ENCODE peak calls at places on chromosomes 1 and 21, in four cellular contexts. One of them, this sample, is unnamed.

GRCh38 chr1:225651872-225652725 is 824 bp downstream of the ENAH start:
- DNase-seq in HCT116: no peak
- DNase-seq in GM23248: peak; percentile 55
- DNase-seq in PC-3: peak; percentile 31
- DNase-seq in this sample: peak; percentile 13

GRCh38 chr1:8903908-8904650 is 25.6 kb upstream of the ENO1 start:
- DNase-seq in HCT116: no peak
- DNase-seq in GM23248: peak; percentile 98
- DNase-seq in PC-3: peak; percentile 98
- DNase-seq in this sample: no peak

GRCh38 chr1:183198463-183198862 is 12.4 kb downstream of the LAMC2 start:
- DNase-seq in HCT116: no peak
- DNase-seq in GM23248: peak; percentile 87
- DNase-seq in PC-3: no peak
- DNase-seq in this sample: no peak

GRCh38 chr1:228918335-228918734 is 183.1 kb downstream of the RHOU start:
- DNase-seq in HCT116: no peak
- DNase-seq in GM23248: no peak
- DNase-seq in PC-3: no peak
- DNase-seq in this sample: no peak

GRCh38 chr1:16038620-16038912 is 5.0 kb upstream of the CLCNKB start:
- DNase-seq in HCT116: no peak
- DNase-seq in GM23248: no peak
- DNase-seq in PC-3: peak; percentile 18
- DNase-seq in this sample: no peak

GRCh38 chr21:26227146-26227545 is 56.6 kb upstream of the APP start:
- DNase-seq in HCT116: no peak
- DNase-seq in GM23248: no peak
- DNase-seq in PC-3: no peak
- DNase-seq in this sample: no peak

GRCh38 chr1:23930861-23931471 is 17.8 kb upstream of the CNR2 start:
- DNase-seq in HCT116: no peak
- DNase-seq in GM23248: peak; percentile 88
- DNase-seq in PC-3: no peak
- DNase-seq in this sample: peak; percentile 88

GRCh38 chr1:150409504-150410362 is 45.8 kb downstream of the RPRD2 start:
- DNase-seq in HCT116: no peak
- DNase-seq in GM23248: no peak
- DNase-seq in PC-3: no peak
- DNase-seq in this sample: no peak

GRCh38 chr1:204723131-204723787 is 37.7 kb upstream of the LRRN2 start:
- DNase-seq in HCT116: no peak
- DNase-seq in GM23248: peak; percentile 20
- DNase-seq in PC-3: peak; percentile 44
- DNase-seq in this sample: no peak

GRCh38 chr1:113138778-113139177 is 65.8 kb downstream of the LRIG2 start:
- DNase-seq in HCT116: no peak
- DNase-seq in GM23248: peak; percentile 11
- DNase-seq in PC-3: no peak
- DNase-seq in this sample: no peak

GRCh38 chr1:60848583-60849188 is 233.7 kb upstream of the NFIA start:
- DNase-seq in HCT116: peak; percentile 54
- DNase-seq in GM23248: peak; percentile 57
- DNase-seq in PC-3: peak; percentile 55
- DNase-seq in this sample: peak; percentile 22

GRCh38 chr1:21175670-21176581 is 771 bp downstream of the EIF4G3 start:
- DNase-seq in HCT116: no peak
- DNase-seq in GM23248: peak; percentile 65
- DNase-seq in PC-3: no peak
- DNase-seq in this sample: peak; percentile 39

GRCh38 chr1:17119076-17119743 is at the start of gene PADI2:
- DNase-seq in HCT116: peak; percentile 34
- DNase-seq in GM23248: peak; percentile 75
- DNase-seq in PC-3: peak; percentile 76
- DNase-seq in this sample: peak; percentile 65

GRCh38 chr1:201405484-201405831 is 6.3 kb upstream of the LAD1 start:
- DNase-seq in HCT116: no peak
- DNase-seq in GM23248: no peak
- DNase-seq in PC-3: peak; percentile 54
- DNase-seq in this sample: no peak

GRCh38 chr21:42850866-42851391 is 28.4 kb downstream of the WDR4 start:
- DNase-seq in HCT116: no peak
- DNase-seq in GM23248: peak; percentile 32
- DNase-seq in PC-3: peak; percentile 17
- DNase-seq in this sample: peak; percentile 34

GRCh38 chr1:89953072-89953626 is 41.8 kb upstream of the ZNF326 start:
- DNase-seq in HCT116: peak; percentile 81
- DNase-seq in GM23248: peak; percentile 94
- DNase-seq in PC-3: peak; percentile 95
- DNase-seq in this sample: peak; percentile 38

GRCh38 chr1:224498574-224499170 is 64.1 kb upstream of the WDR26 start:
- DNase-seq in HCT116: no peak
- DNase-seq in GM23248: peak; percentile 83
- DNase-seq in PC-3: peak; percentile 94
- DNase-seq in this sample: no peak

GRCh38 chr1:33610864-33611455 is 138.5 kb downstream of the ZSCAN20 start:
- DNase-seq in HCT116: no peak
- DNase-seq in GM23248: no peak
- DNase-seq in PC-3: no peak
- DNase-seq in this sample: no peak

GRCh38 chr1:5481889-5482288 is 510.3 kb downstream of the NPHP4 start:
- DNase-seq in HCT116: peak; percentile 28
- DNase-seq in GM23248: no peak
- DNase-seq in PC-3: peak; percentile 3
- DNase-seq in this sample: peak; percentile 24

GRCh38 chr21:34227386-34227852 is 136.4 kb upstream of the KCNE2 start:
- DNase-seq in HCT116: no peak
- DNase-seq in GM23248: no peak
- DNase-seq in PC-3: peak; percentile 12
- DNase-seq in this sample: no peak

GRCh38 chr1:50977575-50978143 is 7.6 kb downstream of the CDKN2C start:
- DNase-seq in HCT116: no peak
- DNase-seq in GM23248: peak; percentile 85
- DNase-seq in PC-3: peak; percentile 47
- DNase-seq in this sample: peak; percentile 64

GRCh38 chr1:220691039-220691684 is 999 bp downstream of the C1orf115 start:
- DNase-seq in HCT116: no peak
- DNase-seq in GM23248: no peak
- DNase-seq in PC-3: no peak
- DNase-seq in this sample: no peak

GRCh38 chr1:152855661-152856060 is 4.1 kb upstream of the LCE7A start:
- DNase-seq in HCT116: no peak
- DNase-seq in GM23248: peak; percentile 37
- DNase-seq in PC-3: no peak
- DNase-seq in this sample: no peak

GRCh38 chr1:18599704-18600103 is 30.9 kb upstream of the PAX7 start:
- DNase-seq in HCT116: no peak
- DNase-seq in GM23248: no peak
- DNase-seq in PC-3: no peak
- DNase-seq in this sample: no peak

GRCh38 chr1:179021873-179022272 is 3.8 kb upstream of the FAM20B start:
- DNase-seq in HCT116: no peak
- DNase-seq in GM23248: peak; percentile 62
- DNase-seq in PC-3: no peak
- DNase-seq in this sample: no peak

GRCh38 chr1:56836359-56836758 is 17.2 kb upstream of the FYB2 start:
- DNase-seq in HCT116: no peak
- DNase-seq in GM23248: no peak
- DNase-seq in PC-3: no peak
- DNase-seq in this sample: no peak

DNA sequence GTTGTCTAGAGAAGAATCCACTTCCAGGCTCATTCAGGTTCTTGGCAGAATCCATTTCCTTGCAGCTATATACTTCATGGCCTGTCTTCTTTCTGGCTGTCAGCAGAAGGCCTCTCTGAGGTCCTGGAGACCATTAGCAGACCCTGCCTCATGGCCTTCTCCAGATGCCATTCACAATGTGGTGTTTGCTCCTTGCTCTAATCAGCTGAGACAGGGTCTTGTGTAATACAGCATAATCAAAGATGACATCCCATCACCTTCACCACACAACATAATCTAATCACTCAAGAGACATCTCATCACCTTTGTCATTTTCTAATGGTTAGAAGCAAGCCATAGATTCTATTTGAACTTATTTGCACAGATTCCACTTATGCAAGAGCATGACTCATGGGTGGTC is 403.9 kb upstream of the LRRC7 start:
- DNase-seq in HCT116: no peak
- DNase-seq in GM23248: no peak
- DNase-seq in PC-3: no peak
- DNase-seq in this sample: no peak
- H3K79me2 ChIP-seq in HCT116: no peaks in the 10 kb centered on the region
- H3K79me2 ChIP-seq in GM23248: no peaks in the 10 kb centered on the region
- H3K79me2 ChIP-seq in PC-3: no peaks in the 10 kb centered on the region
- H3K79me2 ChIP-seq in this sample: no peaks in the 10 kb centered on the region

DNA sequence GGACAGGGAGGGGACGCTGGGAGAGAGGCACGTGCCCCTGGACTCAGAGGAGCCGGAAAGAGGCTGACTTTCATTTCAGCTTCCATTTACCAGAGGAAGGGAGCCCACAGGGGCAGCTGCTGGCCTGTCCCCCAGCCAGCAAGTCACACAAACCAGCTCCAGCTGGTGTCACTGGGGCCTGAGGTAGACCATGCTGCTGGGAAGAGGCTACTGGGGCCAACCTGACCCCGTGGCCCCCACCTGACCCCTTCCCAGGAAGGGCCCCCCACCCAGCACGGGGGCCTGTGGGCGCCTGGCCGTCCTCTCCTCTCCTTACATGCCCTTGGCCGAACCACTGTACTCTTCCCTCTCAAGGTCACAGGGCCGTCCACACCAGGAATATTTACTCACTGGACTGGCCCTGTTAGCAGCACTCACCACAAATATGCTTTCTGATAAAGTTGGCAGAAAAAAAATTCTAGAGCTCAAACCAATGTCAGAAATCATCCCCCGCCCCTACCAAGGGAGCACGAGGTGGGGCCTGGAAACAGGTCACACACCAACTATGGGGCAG is 110.5 kb downstream of the CASZ1 start:
- DNase-seq in HCT116: no peak
- DNase-seq in GM23248: peak; percentile 30
- DNase-seq in PC-3: peak; percentile 67
- DNase-seq in this sample: no peak
- H3K79me2 ChIP-seq in HCT116: no peaks in the 10 kb centered on the region
- H3K79me2 ChIP-seq in GM23248: no peaks in the 10 kb centered on the region
- H3K79me2 ChIP-seq in PC-3: no peaks in the 10 kb centered on the region
- H3K79me2 ChIP-seq in this sample: no peaks in the 10 kb centered on the region

GRCh38 chr1:230100932-230101331 is 33.9 kb downstream of the GALNT2 start:
- DNase-seq in HCT116: no peak
- DNase-seq in GM23248: no peak
- DNase-seq in PC-3: no peak
- DNase-seq in this sample: no peak
- H3K79me2 ChIP-seq in HCT116: peaks cover 8% of the 10 kb centered on the region
- H3K79me2 ChIP-seq in GM23248: peaks cover 83% of the 10 kb centered on the region
- H3K79me2 ChIP-seq in PC-3: peaks cover 82% of the 10 kb centered on the region
- H3K79me2 ChIP-seq in this sample: peaks cover 18% of the 10 kb centered on the region

GRCh38 chr1:99829269-99829668 is 20.9 kb upstream of the AGL start:
- DNase-seq in HCT116: no peak
- DNase-seq in GM23248: no peak
- DNase-seq in PC-3: no peak
- DNase-seq in this sample: no peak

GRCh38 chr1:99825702-99826101 is 24.5 kb upstream of the AGL start:
- DNase-seq in HCT116: no peak
- DNase-seq in GM23248: no peak
- DNase-seq in PC-3: no peak
- DNase-seq in this sample: no peak

GRCh38 chr1:99825098-99825497 is 25.1 kb upstream of the AGL start:
- DNase-seq in HCT116: no peak
- DNase-seq in GM23248: no peak
- DNase-seq in PC-3: no peak
- DNase-seq in this sample: no peak

GRCh38 chr1:99827970-99828369 is 22.2 kb upstream of the AGL start:
- DNase-seq in HCT116: no peak
- DNase-seq in GM23248: no peak
- DNase-seq in PC-3: no peak
- DNase-seq in this sample: no peak
- H3K79me2 ChIP-seq in HCT116: no peaks in the 10 kb centered on the region
- H3K79me2 ChIP-seq in GM23248: no peaks in the 10 kb centered on the region
- H3K79me2 ChIP-seq in PC-3: no peaks in the 10 kb centered on the region
- H3K79me2 ChIP-seq in this sample: no peaks in the 10 kb centered on the region

DNA sequence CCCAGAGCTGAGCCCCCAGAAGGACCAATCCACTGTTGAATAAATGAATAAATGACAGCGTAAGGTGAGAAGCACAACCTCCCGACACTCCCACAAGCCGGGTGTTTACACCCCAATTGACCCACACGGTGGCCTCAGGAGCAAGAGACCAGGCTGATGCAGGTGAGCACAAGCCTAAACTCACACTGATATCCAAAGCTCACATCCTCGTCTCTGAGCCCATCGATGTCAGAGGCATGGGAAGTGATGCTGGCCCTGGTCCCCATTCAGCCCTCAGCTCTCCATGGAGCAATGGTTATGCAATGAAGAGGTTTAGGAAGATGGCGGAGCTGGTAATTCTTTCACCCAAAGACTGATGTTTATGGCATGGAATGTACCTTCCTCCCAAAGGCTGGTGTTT is 172.6 kb upstream of the EDN2 start:
- DNase-seq in HCT116: no peak
- DNase-seq in GM23248: no peak
- DNase-seq in PC-3: no peak
- DNase-seq in this sample: no peak
- H3K79me2 ChIP-seq in HCT116: no peaks in the 10 kb centered on the region
- H3K79me2 ChIP-seq in GM23248: peaks cover 55% of the 10 kb centered on the region
- H3K79me2 ChIP-seq in PC-3: no peaks in the 10 kb centered on the region
- H3K79me2 ChIP-seq in this sample: no peaks in the 10 kb centered on the region

DNA sequence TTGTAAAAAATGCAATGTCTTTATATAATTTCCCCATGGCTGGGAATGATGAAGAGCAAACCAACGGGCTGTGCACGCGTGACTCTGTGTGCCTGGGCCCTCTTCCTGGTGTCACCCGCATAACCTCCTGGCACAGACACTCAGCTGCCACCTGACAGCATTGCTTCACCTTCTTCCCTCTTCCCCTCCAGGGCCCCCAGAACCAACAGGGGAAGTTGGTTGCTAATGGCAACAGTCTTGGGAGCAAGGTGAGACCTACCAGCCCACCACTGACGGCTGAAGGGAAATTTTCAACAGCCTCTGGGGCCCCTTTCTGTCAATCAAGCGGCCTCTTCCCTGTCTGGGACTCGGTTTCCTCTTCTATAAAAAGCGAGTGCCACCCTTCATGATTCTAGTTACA is 33.2 kb downstream of the SSBP3 start:
- DNase-seq in HCT116: no peak
- DNase-seq in GM23248: no peak
- DNase-seq in PC-3: no peak
- DNase-seq in this sample: peak; percentile 73
- H3K79me2 ChIP-seq in HCT116: peaks cover 4% of the 10 kb centered on the region
- H3K79me2 ChIP-seq in GM23248: peaks cover 88% of the 10 kb centered on the region
- H3K79me2 ChIP-seq in PC-3: no peaks in the 10 kb centered on the region
- H3K79me2 ChIP-seq in this sample: peaks cover 29% of the 10 kb centered on the region

GRCh38 chr1:94912263-94912986 is 14.5 kb downstream of the CNN3 start:
- DNase-seq in HCT116: no peak
- DNase-seq in GM23248: peak; percentile 28
- DNase-seq in PC-3: no peak
- DNase-seq in this sample: no peak
- H3K79me2 ChIP-seq in HCT116: peaks cover 98% of the 10 kb centered on the region
- H3K79me2 ChIP-seq in GM23248: peaks cover 100% of the 10 kb centered on the region
- H3K79me2 ChIP-seq in PC-3: peaks cover 99% of the 10 kb centered on the region
- H3K79me2 ChIP-seq in this sample: no peaks in the 10 kb centered on the region